ENCODE peak calls at places on chromosomes 2 and 18, in six cellular contexts. L is islet precursor cell, Z is SK-N-DZ, O is HFF-Myc, T is HTR-8/SVneo, Q is amniotic epithelial cell. M is an unnamed sample.

GRCh38 chr2:207473203-207473865 is 56.4 kb upstream of the CREB1 start:
- DNase-seq in L (peak), Z (peak), O (peak), T (peak), Q (peak), M (peak)

GRCh38 chr18:75480487-75480886 is 53.0 kb upstream of the SMIM21 start:
- DNase-seq in L (no peak), Z (no peak), O (no peak), T (no peak), Q (no peak), M (no peak)

GRCh38 chr2:163469561-163469962 is 266.2 kb downstream of the FIGN start:
- DNase-seq in L (no peak), Z (no peak), O (no peak), T (no peak), Q (no peak), M (peak)

GRCh38 chr2:221095381-221095780 is 476.7 kb downstream of the EPHA4 start:
- DNase-seq in L (no peak), Z (no peak), O (no peak), T (no peak), Q (no peak), M (no peak)

GRCh38 chr18:49177812-49178211 is 227.0 kb upstream of the SMAD7 start:
- DNase-seq in L (no peak), Z (no peak), O (peak), T (no peak), Q (peak), M (no peak)

GRCh38 chr18:65994294-65994693 is 243.5 kb downstream of the CDH7 start:
- DNase-seq in L (no peak), Z (no peak), O (no peak), T (no peak), Q (no peak), M (no peak)

GRCh38 chr18:3294435-3295080 is 32.6 kb downstream of the MYL12B start:
- DNase-seq in L (peak), Z (no peak), O (no peak), T (no peak), Q (peak), M (no peak)

GRCh38 chr2:202932425-202933138 is 20.5 kb downstream of the CARF start:
- DNase-seq in L (peak), Z (no peak), O (peak), T (peak), Q (peak), M (no peak)

GRCh38 chr2:46184794-46185583 is 112.2 kb upstream of the EPAS1 start:
- DNase-seq in L (no peak), Z (no peak), O (no peak), T (no peak), Q (no peak), M (no peak)

GRCh38 chr2:72220170-72220569 is 72.5 kb upstream of the CYP26B1 start:
- DNase-seq in L (peak), Z (peak), O (no peak), T (no peak), Q (peak), M (no peak)

GRCh38 chr2:58921676-58922075 is 680.6 kb upstream of the FANCL start:
- DNase-seq in L (no peak), Z (no peak), O (no peak), T (no peak), Q (no peak), M (no peak)

GRCh38 chr2:96800762-96801463 is 15.2 kb upstream of the CNNM3 start:
- DNase-seq in L (peak), Z (peak), O (no peak), T (peak), Q (peak), M (no peak)

GRCh38 chr18:24428709-24429108 is 2.2 kb downstream of the IMPACT start:
- DNase-seq in L (no peak), Z (no peak), O (no peak), T (no peak), Q (no peak), M (no peak)

GRCh38 chr2:7599462-7600258 is 682.4 kb downstream of the RNF144A start:
- DNase-seq in L (no peak), Z (no peak), O (no peak), T (no peak), Q (no peak), M (no peak)

GRCh38 chr2:190591437-190591836 is 56.9 kb upstream of the NEMP2 start:
- DNase-seq in L (no peak), Z (no peak), O (no peak), T (no peak), Q (no peak), M (no peak)

GRCh38 chr2:195238366-195238765 is 418.7 kb upstream of the SLC39A10 start:
- DNase-seq in L (no peak), Z (no peak), O (no peak), T (no peak), Q (no peak), M (no peak)

GRCh38 chr2:231425811-231426703 is 30.5 kb downstream of the B3GNT7 start:
- DNase-seq in L (peak), Z (no peak), O (no peak), T (no peak), Q (no peak), M (no peak)

GRCh38 chr2:38274286-38275276 is 102.5 kb downstream of the ATL2 start:
- DNase-seq in L (no peak), Z (peak), O (peak), T (peak), Q (peak), M (peak)

GRCh38 chr2:230824406-230824978 is 40.2 kb upstream of the ITM2C start:
- DNase-seq in L (peak), Z (peak), O (peak), T (peak), Q (peak), M (no peak)

GRCh38 chr2:74250189-74250631 is 51.8 kb downstream of the MTHFD2 start:
- DNase-seq in L (no peak), Z (peak), O (no peak), T (peak), Q (peak), M (no peak)

GRCh38 chr18:21735452-21736015 is 5.1 kb upstream of the MIB1 start:
- DNase-seq in L (peak), Z (no peak), O (no peak), T (no peak), Q (peak), M (no peak)

GRCh38 chr2:53498210-53498609 is 269.4 kb upstream of the CHAC2 start:
- DNase-seq in L (no peak), Z (no peak), O (no peak), T (no peak), Q (no peak), M (no peak)

GRCh38 chr2:105736145-105736544 is 8.6 kb upstream of the NCK2 start:
- DNase-seq in L (no peak), Z (no peak), O (no peak), T (no peak), Q (no peak), M (no peak)

GRCh38 chr2:130393318-130393910 is 37.6 kb downstream of the PTPN18 start:
- DNase-seq in L (peak), Z (no peak), O (no peak), T (peak), Q (peak), M (no peak)

GRCh38 chr2:217980036-217980435 is 22.8 kb downstream of the TNS1 start:
- DNase-seq in L (no peak), Z (no peak), O (no peak), T (no peak), Q (no peak), M (no peak)

GRCh38 chr2:232464534-232464865 is 8.5 kb downstream of the ALPI start:
- DNase-seq in L (peak), Z (no peak), O (no peak), T (no peak), Q (no peak), M (no peak)

GRCh38 chr2:95552911-95553310 is 38.9 kb upstream of the TRIM43 start:
- DNase-seq in L (no peak), Z (no peak), O (no peak), T (no peak), Q (no peak), M (no peak)

GRCh38 chr2:23505218-23505983 is 120.4 kb downstream of the KLHL29 start:
- DNase-seq in L (no peak), Z (peak), O (no peak), T (no peak), Q (no peak), M (no peak)

GRCh38 chr2:26615336-26616031 is 25.7 kb downstream of the CIB4 start:
- DNase-seq in L (no peak), Z (no peak), O (no peak), T (no peak), Q (no peak), M (no peak)

GRCh38 chr2:109382946-109383345 is 230.8 kb downstream of the SEPTIN10 start:
- DNase-seq in L (peak), Z (no peak), O (peak), T (peak), Q (peak), M (peak)

GRCh38 chr2:157267476-157267875 is 10.0 kb downstream of the GALNT5 start:
- DNase-seq in L (no peak), Z (no peak), O (no peak), T (no peak), Q (no peak), M (no peak)

GRCh38 chr2:9918275-9918674 is 33.2 kb upstream of the GRHL1 start:
- DNase-seq in L (no peak), Z (no peak), O (no peak), T (no peak), Q (no peak), M (no peak)

GRCh38 chr18:1708006-1708405 is 803.3 kb downstream of the ADCYAP1 start:
- DNase-seq in L (no peak), Z (no peak), O (no peak), T (no peak), Q (no peak), M (no peak)

GRCh38 chr2:20667151-20667530 is 197 bp downstream of the GDF7 start:
- DNase-seq in L (no peak), Z (no peak), O (no peak), T (no peak), Q (no peak), M (no peak)

GRCh38 chr2:15554525-15555218 is 6.5 kb downstream of the NBAS start:
- DNase-seq in L (no peak), Z (peak), O (no peak), T (no peak), Q (no peak), M (no peak)

GRCh38 chr2:105126353-105126752 is 88.5 kb downstream of the MRPS9 start:
- DNase-seq in L (no peak), Z (no peak), O (no peak), T (no peak), Q (no peak), M (no peak)

GRCh38 chr2:69645026-69645425 is 1.5 kb upstream of the AAK1 start:
- DNase-seq in L (no peak), Z (no peak), O (no peak), T (no peak), Q (no peak), M (no peak)

GRCh38 chr2:56239437-56239836 is 55.6 kb downstream of the CCDC85A start:
- DNase-seq in L (no peak), Z (no peak), O (no peak), T (peak), Q (no peak), M (peak)

GRCh38 chr2:237859082-237859433 is 365 bp upstream of the RAMP1 start:
- DNase-seq in L (peak), Z (no peak), O (no peak), T (no peak), Q (no peak), M (no peak)

GRCh38 chr2:134431837-134432437 is 178.1 kb downstream of the MGAT5 start:
- DNase-seq in L (no peak), Z (no peak), O (no peak), T (peak), Q (peak), M (no peak)